ENCODE peak calls at places on chromosomes 5 and 9, in eight cellular contexts. D is cardiac muscle cell; F is AG09309; Q is CD8-positive, alpha-beta T cell; K is right lobe of liver; Z is astrocyte of the spinal cord; J is fibroblast of pulmonary artery; L is AG10803. I is an unnamed sample.

GRCh38 chr5:41574391-41574790 is 64.0 kb upstream of the PLCXD3 start:
- DNase-seq in D (peak), F (no peak), Q (no peak), K (no peak), Z (no peak), J (no peak), L (no peak), I (no peak)

GRCh38 chr5:143521891-143522290 is 118.4 kb upstream of the NR3C1 start:
- DNase-seq in D (no peak), F (no peak), Q (no peak), K (no peak), Z (no peak), J (no peak), L (no peak), I (no peak)

GRCh38 chr9:125763373-125763772 is 16.2 kb downstream of the PBX3 start:
- DNase-seq in D (peak), F (no peak), Q (no peak), K (no peak), Z (peak), J (peak), L (no peak), I (peak)

GRCh38 chr9:34219421-34219820 is 40.6 kb downstream of the UBAP1 start:
- DNase-seq in D (no peak), F (no peak), Q (no peak), K (no peak), Z (no peak), J (no peak), L (no peak), I (no peak)

GRCh38 chr5:81552844-81553569 is 159.1 kb upstream of the ACOT12 start:
- DNase-seq in D (no peak), F (no peak), Q (no peak), K (no peak), Z (no peak), J (peak), L (no peak), I (peak)

GRCh38 chr9:92183449-92183848 is 68.2 kb upstream of the SPTLC1 start:
- DNase-seq in D (no peak), F (no peak), Q (no peak), K (no peak), Z (no peak), J (no peak), L (no peak), I (no peak)

GRCh38 chr9:83271665-83272071 is 208.7 kb upstream of the RASEF start:
- DNase-seq in D (no peak), F (no peak), Q (no peak), K (no peak), Z (no peak), J (peak), L (no peak), I (no peak)

GRCh38 chr9:132794730-132795380 is 83.2 kb downstream of the AK8 start:
- DNase-seq in D (no peak), F (no peak), Q (no peak), K (no peak), Z (no peak), J (no peak), L (no peak), I (peak)

GRCh38 chr9:132443951-132444615 is 34.1 kb downstream of the CFAP77 start:
- DNase-seq in D (no peak), F (no peak), Q (no peak), K (no peak), Z (no peak), J (no peak), L (no peak), I (no peak)

GRCh38 chr5:32276173-32276853 is 36.4 kb downstream of the MTMR12 start:
- DNase-seq in D (peak), F (no peak), Q (no peak), K (no peak), Z (peak), J (peak), L (peak), I (peak)

DNA sequence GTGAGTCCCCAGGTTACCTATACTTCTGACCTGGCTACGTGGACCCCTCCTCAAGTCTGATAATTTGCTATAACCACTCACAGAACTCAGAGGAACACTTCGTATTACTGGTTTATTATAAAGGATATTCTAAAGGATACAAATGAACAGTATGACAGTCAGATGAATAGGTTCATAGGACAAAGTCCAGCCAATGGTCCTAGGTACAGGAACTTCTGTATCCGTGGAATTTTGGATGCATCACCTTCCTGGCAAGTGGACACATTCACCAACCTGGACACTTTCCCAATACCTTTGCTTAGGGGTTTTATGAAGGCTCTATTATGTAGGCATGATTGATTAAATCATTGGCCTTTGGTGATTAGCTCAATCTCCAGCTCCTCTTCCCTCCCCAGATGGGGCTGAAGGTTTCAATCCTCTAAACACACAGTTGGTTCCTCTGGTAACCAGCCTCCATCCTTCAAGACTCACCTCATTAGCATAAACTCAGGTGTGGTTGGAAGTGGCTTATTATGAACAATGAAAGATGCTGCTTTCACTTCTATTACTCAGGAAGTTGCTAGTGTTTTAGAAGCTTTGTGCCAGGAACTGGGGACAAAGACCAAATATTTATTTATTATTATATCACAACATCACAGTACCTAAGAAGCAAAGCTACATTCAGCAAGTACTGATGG is 149.6 kb upstream of the ELL2 start:
- DNase-seq in D (no peak), F (no peak), Q (no peak), K (no peak), Z (no peak), J (no peak), L (no peak), I (no peak)
- TF ChIP-seq CTCF in D (no peak), F (no peak), Q (no peak), K (no peak), Z (no peak), J (no peak), L (no peak), I (no peak)

DNA sequence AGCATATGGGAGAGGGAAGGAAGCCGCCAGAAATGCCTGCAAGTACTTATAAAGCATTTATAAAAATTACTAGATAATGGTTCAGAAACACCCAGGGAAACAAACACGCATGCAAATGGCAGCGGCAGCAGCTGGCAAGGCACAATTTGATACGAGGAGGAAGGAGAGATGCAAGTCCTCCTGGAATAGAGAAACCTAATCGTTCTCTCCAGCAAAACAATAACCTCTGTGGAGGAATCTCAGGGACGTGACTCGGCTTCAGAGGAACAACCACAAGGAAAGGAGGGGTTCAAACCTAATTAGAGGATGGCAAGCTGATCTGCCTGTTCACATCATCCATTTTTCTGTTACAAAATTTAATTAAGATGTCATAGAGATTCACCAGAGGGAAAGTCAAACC is 8.8 kb downstream of the TTLL11 start:
- DNase-seq in D (no peak), F (no peak), Q (no peak), K (no peak), Z (no peak), J (no peak), L (peak), I (no peak)
- H3K4me3 ChIP-seq in D (no peak), F (no peak), Q (no peak), K (no peak), Z (no peak), J (no peak), L (no peak), I (no peak)

GRCh38 chr5:36090033-36090432 is 23.4 kb upstream of the UGT3A2 start:
- DNase-seq in D (peak), F (no peak), Q (no peak), K (no peak), Z (peak), J (peak), L (peak), I (peak)
- TF ChIP-seq CTCF in D (peak), F (peak), Q (no peak), K (peak), Z (peak), J (peak), L (peak), I (peak)

GRCh38 chr5:19987594-19988345 is at the start of gene CDH18:
- DNase-seq in D (peak), F (no peak), Q (no peak), K (no peak), Z (peak), J (peak), L (peak), I (peak)
- H3K4me3 ChIP-seq in D (peak), F (peak), Q (no peak), K (no peak), Z (peak), J (peak), L (peak), I (peak)

I was measured in epithelial cell of esophagus.